ENCODE peak calls at places on chromosomes 7 and 10, in eight cellular contexts. One of them, this sample, is unnamed.

GRCh38 chr7:70432567-70433001 is 699.4 kb upstream of the GALNT17 start:
- DNase-seq in choroid plexus epithelial cell: no peak
- DNase-seq in AG08395: no peak
- DNase-seq in foreskin fibroblast: no peak
- DNase-seq in psoas muscle: no peak
- DNase-seq in CD4-positive, alpha-beta memory T cell: no peak
- DNase-seq in ELR: no peak
- DNase-seq in stimulated activated CD4-positive, alpha-beta T cell treated with anti-CD3 and anti-CD28 coated beads, Interleukin-12 subunit alpha, Interleukin-12 subunit beta, amount 100 ng/mL, for 48 hours: no peak
- DNase-seq in this sample: no peak

GRCh38 chr7:146830686-146831085 is 714.1 kb downstream of the CNTNAP2 start:
- DNase-seq in choroid plexus epithelial cell: no peak
- DNase-seq in AG08395: no peak
- DNase-seq in foreskin fibroblast: no peak
- DNase-seq in psoas muscle: no peak
- DNase-seq in CD4-positive, alpha-beta memory T cell: no peak
- DNase-seq in ELR: no peak
- DNase-seq in stimulated activated CD4-positive, alpha-beta T cell treated with anti-CD3 and anti-CD28 coated beads, Interleukin-12 subunit alpha, Interleukin-12 subunit beta, amount 100 ng/mL, for 48 hours: no peak
- DNase-seq in this sample: no peak

GRCh38 chr7:122886357-122887081 is at the start of gene CADPS2:
- DNase-seq in choroid plexus epithelial cell: peak
- DNase-seq in AG08395: peak
- DNase-seq in foreskin fibroblast: peak
- DNase-seq in psoas muscle: peak
- DNase-seq in CD4-positive, alpha-beta memory T cell: no peak
- DNase-seq in ELR: peak
- DNase-seq in stimulated activated CD4-positive, alpha-beta T cell treated with anti-CD3 and anti-CD28 coated beads, Interleukin-12 subunit alpha, Interleukin-12 subunit beta, amount 100 ng/mL, for 48 hours: no peak
- DNase-seq in this sample: peak

GRCh38 chr7:23685770-23686169 is 5.8 kb downstream of the FAM221A start:
- DNase-seq in choroid plexus epithelial cell: peak
- DNase-seq in AG08395: no peak
- DNase-seq in foreskin fibroblast: no peak
- DNase-seq in psoas muscle: no peak
- DNase-seq in CD4-positive, alpha-beta memory T cell: no peak
- DNase-seq in ELR: no peak
- DNase-seq in stimulated activated CD4-positive, alpha-beta T cell treated with anti-CD3 and anti-CD28 coated beads, Interleukin-12 subunit alpha, Interleukin-12 subunit beta, amount 100 ng/mL, for 48 hours: no peak
- DNase-seq in this sample: no peak

GRCh38 chr10:31599626-31600504 is 280.8 kb downstream of the ZEB1 start:
- DNase-seq in choroid plexus epithelial cell: no peak
- DNase-seq in AG08395: no peak
- DNase-seq in foreskin fibroblast: no peak
- DNase-seq in psoas muscle: no peak
- DNase-seq in CD4-positive, alpha-beta memory T cell: no peak
- DNase-seq in ELR: no peak
- DNase-seq in stimulated activated CD4-positive, alpha-beta T cell treated with anti-CD3 and anti-CD28 coated beads, Interleukin-12 subunit alpha, Interleukin-12 subunit beta, amount 100 ng/mL, for 48 hours: no peak
- DNase-seq in this sample: no peak

GRCh38 chr7:138891446-138891810 is 89.8 kb downstream of the KIAA1549 start:
- DNase-seq in choroid plexus epithelial cell: peak
- DNase-seq in AG08395: peak
- DNase-seq in foreskin fibroblast: peak
- DNase-seq in psoas muscle: no peak
- DNase-seq in CD4-positive, alpha-beta memory T cell: no peak
- DNase-seq in ELR: peak
- DNase-seq in stimulated activated CD4-positive, alpha-beta T cell treated with anti-CD3 and anti-CD28 coated beads, Interleukin-12 subunit alpha, Interleukin-12 subunit beta, amount 100 ng/mL, for 48 hours: no peak
- DNase-seq in this sample: no peak

GRCh38 chr7:109479388-109479787 is 909.7 kb downstream of the DNAJB9 start:
- DNase-seq in choroid plexus epithelial cell: peak
- DNase-seq in AG08395: no peak
- DNase-seq in foreskin fibroblast: no peak
- DNase-seq in psoas muscle: no peak
- DNase-seq in CD4-positive, alpha-beta memory T cell: no peak
- DNase-seq in ELR: peak
- DNase-seq in stimulated activated CD4-positive, alpha-beta T cell treated with anti-CD3 and anti-CD28 coated beads, Interleukin-12 subunit alpha, Interleukin-12 subunit beta, amount 100 ng/mL, for 48 hours: no peak
- DNase-seq in this sample: no peak

GRCh38 chr7:150580615-150580986 is 13.4 kb downstream of the GIMAP4 start:
- DNase-seq in choroid plexus epithelial cell: no peak
- DNase-seq in AG08395: no peak
- DNase-seq in foreskin fibroblast: no peak
- DNase-seq in psoas muscle: no peak
- DNase-seq in CD4-positive, alpha-beta memory T cell: no peak
- DNase-seq in ELR: no peak
- DNase-seq in stimulated activated CD4-positive, alpha-beta T cell treated with anti-CD3 and anti-CD28 coated beads, Interleukin-12 subunit alpha, Interleukin-12 subunit beta, amount 100 ng/mL, for 48 hours: no peak
- DNase-seq in this sample: no peak

GRCh38 chr10:78933828-78934227 is 134.9 kb upstream of the ZMIZ1 start:
- DNase-seq in choroid plexus epithelial cell: no peak
- DNase-seq in AG08395: no peak
- DNase-seq in foreskin fibroblast: no peak
- DNase-seq in psoas muscle: no peak
- DNase-seq in CD4-positive, alpha-beta memory T cell: no peak
- DNase-seq in ELR: no peak
- DNase-seq in stimulated activated CD4-positive, alpha-beta T cell treated with anti-CD3 and anti-CD28 coated beads, Interleukin-12 subunit alpha, Interleukin-12 subunit beta, amount 100 ng/mL, for 48 hours: no peak
- DNase-seq in this sample: no peak

GRCh38 chr10:71771821-71772617 is 1.3 kb downstream of the VSIR start:
- DNase-seq in choroid plexus epithelial cell: peak
- DNase-seq in AG08395: peak
- DNase-seq in foreskin fibroblast: peak
- DNase-seq in psoas muscle: peak
- DNase-seq in CD4-positive, alpha-beta memory T cell: peak
- DNase-seq in ELR: peak
- DNase-seq in stimulated activated CD4-positive, alpha-beta T cell treated with anti-CD3 and anti-CD28 coated beads, Interleukin-12 subunit alpha, Interleukin-12 subunit beta, amount 100 ng/mL, for 48 hours: no peak
- DNase-seq in this sample: peak

GRCh38 chr7:83937930-83938329 is 256.7 kb downstream of the SEMA3A start:
- DNase-seq in choroid plexus epithelial cell: no peak
- DNase-seq in AG08395: no peak
- DNase-seq in foreskin fibroblast: no peak
- DNase-seq in psoas muscle: no peak
- DNase-seq in CD4-positive, alpha-beta memory T cell: no peak
- DNase-seq in ELR: no peak
- DNase-seq in stimulated activated CD4-positive, alpha-beta T cell treated with anti-CD3 and anti-CD28 coated beads, Interleukin-12 subunit alpha, Interleukin-12 subunit beta, amount 100 ng/mL, for 48 hours: no peak
- DNase-seq in this sample: peak